ENCODE peak calls at places on chromosome 6, in seven cellular contexts. X is stimulated activated CD4-positive, alpha-beta T cell treated with anti-CD3 and anti-CD28 coated beads, Interleukin-2, amount 100 ng/mL, for 48 hours; T is Right ventricle myocardium superior; C is cardiac septum; W is ELR; S is NCI-H2171 treated with DMSO at 0.1 percent for 48 hours; F is mucosa of descending colon. N is an unnamed sample.

GRCh38 chr6:35522660-35523658 is 10.3 kb upstream of the TULP1 start:
- DNase-seq in X (peak), T (peak), C (peak), W (peak), S (peak), F (peak), N (no peak)

GRCh38 chr6:115000736-115001135 is 657.9 kb upstream of the HS3ST5 start:
- DNase-seq in X (no peak), T (no peak), C (no peak), W (no peak), S (no peak), F (no peak), N (no peak)

GRCh38 chr6:118625833-118626232 is 25.6 kb downstream of the CEP85L start:
- DNase-seq in X (no peak), T (no peak), C (no peak), W (no peak), S (no peak), F (no peak), N (no peak)

GRCh38 chr6:12605888-12606345 is 110.7 kb upstream of the PHACTR1 start:
- DNase-seq in X (peak), T (no peak), C (no peak), W (peak), S (peak), F (no peak), N (peak)

GRCh38 chr6:109623288-109623687 is 67.7 kb downstream of the AK9 start:
- DNase-seq in X (no peak), T (no peak), C (no peak), W (peak), S (no peak), F (no peak), N (no peak)

GRCh38 chr6:18269717-18270116 is 5.4 kb upstream of the DEK start:
- DNase-seq in X (no peak), T (no peak), C (no peak), W (no peak), S (no peak), F (no peak), N (no peak)

GRCh38 chr6:163752446-163752845 is 337.9 kb downstream of the QKI start:
- DNase-seq in X (no peak), T (no peak), C (no peak), W (no peak), S (no peak), F (no peak), N (no peak)

GRCh38 chr6:33634203-33634727 is 13.1 kb downstream of the ITPR3 start:
- DNase-seq in X (no peak), T (no peak), C (no peak), W (no peak), S (no peak), F (no peak), N (no peak)

GRCh38 chr6:56899311-56899710 is 55.6 kb upstream of the BEND6 start:
- DNase-seq in X (no peak), T (no peak), C (no peak), W (peak), S (no peak), F (no peak), N (no peak)

GRCh38 chr6:17178754-17179153 is 76.9 kb downstream of the STMND1 start:
- DNase-seq in X (no peak), T (no peak), C (no peak), W (no peak), S (peak), F (no peak), N (no peak)

GRCh38 chr6:106973018-106973840 is 1.3 kb downstream of the CD24 start:
- DNase-seq in X (no peak), T (no peak), C (peak), W (no peak), S (peak), F (peak), N (peak)

GRCh38 chr6:79453558-79454042 is 83.6 kb downstream of the LCA5 start:
- DNase-seq in X (no peak), T (no peak), C (no peak), W (no peak), S (peak), F (no peak), N (no peak)

GRCh38 chr6:135935951-135936601 is 84.6 kb downstream of the PDE7B start:
- DNase-seq in X (no peak), T (no peak), C (no peak), W (peak), S (no peak), F (no peak), N (no peak)

GRCh38 chr6:73062837-73063236 is 162.5 kb downstream of the KHDC1L start:
- DNase-seq in X (no peak), T (no peak), C (no peak), W (no peak), S (no peak), F (no peak), N (no peak)

GRCh38 chr6:30954631-30955366 is 14.0 kb downstream of the MUCL3 start:
- DNase-seq in X (no peak), T (no peak), C (no peak), W (no peak), S (no peak), F (no peak), N (no peak)

GRCh38 chr6:105965042-105965760 is 120.9 kb upstream of the PRDM1 start:
- DNase-seq in X (no peak), T (no peak), C (no peak), W (no peak), S (no peak), F (no peak), N (no peak)

GRCh38 chr6:105651969-105652368 is 249.1 kb upstream of the PREP start:
- DNase-seq in X (no peak), T (no peak), C (no peak), W (no peak), S (no peak), F (no peak), N (no peak)

GRCh38 chr6:125550892-125551291 is 198.5 kb upstream of the HEY2 start:
- DNase-seq in X (no peak), T (no peak), C (no peak), W (no peak), S (no peak), F (no peak), N (no peak)

GRCh38 chr6:148888853-148889252 is 142.0 kb downstream of the UST start:
- DNase-seq in X (no peak), T (no peak), C (no peak), W (no peak), S (no peak), F (no peak), N (no peak)

GRCh38 chr6:109762769-109763450 is 71.8 kb downstream of the FIG4 start:
- DNase-seq in X (no peak), T (no peak), C (no peak), W (no peak), S (no peak), F (no peak), N (no peak)

GRCh38 chr6:163099621-163100171 is 314.8 kb upstream of the QKI start:
- DNase-seq in X (no peak), T (no peak), C (no peak), W (no peak), S (no peak), F (no peak), N (no peak)

GRCh38 chr6:50816947-50817637 is 1.6 kb upstream of the TFAP2B start:
- DNase-seq in X (no peak), T (no peak), C (no peak), W (no peak), S (no peak), F (no peak), N (no peak)

GRCh38 chr6:82040405-82041221 is 206.9 kb downstream of the IBTK start:
- DNase-seq in X (no peak), T (no peak), C (no peak), W (peak), S (peak), F (no peak), N (peak)

GRCh38 chr6:102390541-102390940 is 997.0 kb downstream of the GRIK2 start:
- DNase-seq in X (no peak), T (no peak), C (no peak), W (no peak), S (no peak), F (no peak), N (no peak)

GRCh38 chr6:143842468-143842901 is 653 bp upstream of the LTV1 start:
- DNase-seq in X (no peak), T (no peak), C (no peak), W (no peak), S (no peak), F (no peak), N (no peak)

GRCh38 chr6:123053602-123054225 is 57.7 kb downstream of the CLVS2 start:
- DNase-seq in X (no peak), T (no peak), C (no peak), W (no peak), S (peak), F (no peak), N (no peak)

GRCh38 chr6:1608976-1609661 is 596 bp upstream of the FOXC1 start:
- DNase-seq in X (no peak), T (no peak), C (no peak), W (peak), S (no peak), F (no peak), N (no peak)

GRCh38 chr6:36201612-36202011 is 5.1 kb downstream of the BRPF3 start:
- DNase-seq in X (no peak), T (no peak), C (no peak), W (no peak), S (no peak), F (no peak), N (no peak)

GRCh38 chr6:150977276-150977675 is 111.8 kb downstream of the MTHFD1L start:
- DNase-seq in X (no peak), T (no peak), C (no peak), W (no peak), S (no peak), F (no peak), N (no peak)

N was measured in NCI-H524.